ENCODE peak calls at places on chromosomes 7 and 10, in nine cellular contexts. Z is HFFc6, K is NCI-H2107, A is NCI-H1417, P is GM13977, F is NCI-H510A treated with DMSO at 0.1 percent for 48 hours, Y is lower leg skin, S is epithelial cell of esophagus, T is M059J. N is an unnamed sample.

GRCh38 chr10:62814901-62815372 is 1.2 kb downstream of the EGR2 start:
- DNase-seq in F (no peak), T (peak), P (no peak), Y (no peak), K (no peak), A (peak), S (no peak), Z (no peak), N (no peak)

GRCh38 chr10:84075226-84076046 is 63.9 kb upstream of the GHITM start:
- DNase-seq in T (no peak), K (no peak), Y (no peak), P (no peak), A (no peak), S (no peak), F (no peak), Z (no peak), N (no peak)

GRCh38 chr10:92238586-92239098 is 52.2 kb downstream of the CPEB3 start:
- DNase-seq in Y (peak), Z (peak), F (no peak), P (no peak), A (peak), T (peak), S (peak), K (no peak), N (no peak)

GRCh38 chr7:139783647-139784385 is 6.0 kb upstream of the HIPK2 start:
- DNase-seq in Z (no peak), A (peak), T (peak), Y (no peak), F (peak), S (peak), P (no peak), K (no peak), N (no peak)

GRCh38 chr10:103709341-103709920 is 145.9 kb downstream of the SH3PXD2A start:
- DNase-seq in T (peak), K (no peak), A (no peak), Y (no peak), F (no peak), P (no peak), S (peak), Z (peak), N (no peak)

GRCh38 chr10:105986896-105987638 is 1177.4 kb downstream of the SORCS1 start:
- DNase-seq in S (no peak), K (no peak), T (no peak), P (no peak), Z (no peak), A (no peak), F (no peak), Y (no peak), N (no peak)

GRCh38 chr7:142459557-142459963 is 201.7 kb upstream of the PRSS58 start:
- DNase-seq in A (peak), Y (no peak), K (no peak), S (peak), F (peak), Z (peak), P (peak), T (peak), N (peak)

GRCh38 chr7:3141326-3141725 is 97.7 kb upstream of the CARD11 start:
- DNase-seq in Y (peak), A (no peak), F (no peak), Z (no peak), T (no peak), S (no peak), K (no peak), P (no peak), N (no peak)

GRCh38 chr7:17989546-17989945 is 38.1 kb downstream of the PRPS1L1 start:
- DNase-seq in Z (no peak), T (peak), K (no peak), F (no peak), P (no peak), S (peak), A (no peak), Y (no peak), N (no peak)

GRCh38 chr10:47025540-47026300 is 114.5 kb downstream of the PTPN20 start:
- DNase-seq in S (no peak), K (no peak), A (no peak), Y (peak), F (no peak), P (no peak), Z (peak), T (peak), N (no peak)

GRCh38 chr7:1691096-1691495 is 21.0 kb downstream of the ELFN1 start:
- DNase-seq in Z (no peak), T (no peak), S (no peak), Y (peak), F (no peak), A (no peak), K (no peak), P (no peak), N (no peak)

GRCh38 chr10:123800299-123800698 is 91.3 kb downstream of the CPXM2 start:
- DNase-seq in P (no peak), F (no peak), A (no peak), T (no peak), K (no peak), S (no peak), Y (no peak), Z (peak), N (no peak)

GRCh38 chr7:47195641-47196040 is 386.3 kb downstream of the TNS3 start:
- DNase-seq in A (peak), K (no peak), Z (no peak), F (no peak), Y (no peak), S (no peak), P (no peak), T (no peak), N (no peak)

GRCh38 chr10:21421016-21421415 is 104.5 kb downstream of the SKIDA1 start:
- DNase-seq in Z (no peak), S (peak), K (no peak), Y (peak), T (no peak), F (no peak), P (no peak), A (no peak), N (no peak)

GRCh38 chr7:113548137-113548536 is 370.7 kb downstream of the PPP1R3A start:
- DNase-seq in T (no peak), Y (no peak), F (no peak), A (no peak), P (no peak), Z (no peak), S (no peak), K (no peak), N (no peak)

GRCh38 chr10:133045556-133046483 is 41.9 kb upstream of the ADGRA1 start:
- DNase-seq in T (no peak), Y (no peak), K (no peak), P (no peak), S (no peak), Z (no peak), A (no peak), F (no peak), N (no peak)

GRCh38 chr10:97150616-97151015 is 35.1 kb downstream of the SLIT1 start:
- DNase-seq in Z (no peak), P (no peak), F (no peak), T (no peak), S (no peak), A (no peak), Y (no peak), K (no peak), N (no peak)

GRCh38 chr10:82378146-82378545 is 503.2 kb downstream of the NRG3 start:
- DNase-seq in S (peak), Z (no peak), F (no peak), Y (no peak), A (no peak), T (peak), P (no peak), K (no peak), N (no peak)

GRCh38 chr7:39228946-39229345 is 251.2 kb downstream of the POU6F2 start:
- DNase-seq in T (peak), S (no peak), Y (no peak), F (peak), A (peak), K (peak), P (no peak), Z (peak), N (no peak)

GRCh38 chr10:96228408-96229019 is 42.9 kb downstream of the BLNK start:
- DNase-seq in A (no peak), S (no peak), K (no peak), Y (no peak), P (no peak), T (no peak), F (no peak), Z (no peak), N (no peak)